ENCODE peak calls at places on chromosomes 7 and 10, in six cellular contexts. G is NAMALWA, Z is esophagus muscularis mucosa, F is MM.1S, V is SHP77 treated with DMSO at 0.1 percent for 48 hours, L is HEK293T. I is an unnamed sample.

GRCh38 chr10:34905200-34905927 is 90.3 kb upstream of the PARD3 start:
- DNase-seq in F (no peak), G (no peak), Z (no peak), L (no peak), V (no peak), I (no peak)

GRCh38 chr10:91043173-91043910 is 122.5 kb upstream of the ANKRD1 start:
- DNase-seq in Z (no peak), L (peak; percentile 32), G (peak; percentile 27), V (no peak), F (peak; percentile 18), I (no peak)

GRCh38 chr7:157564518-157565177 is 227.8 kb downstream of the DNAJB6 start:
- DNase-seq in F (no peak), V (no peak), L (no peak), Z (no peak), G (no peak), I (no peak)

GRCh38 chr10:49055231-49055850 is 60.0 kb downstream of the VSTM4 start:
- DNase-seq in V (no peak), Z (peak; percentile 29), L (no peak), F (no peak), G (no peak), I (peak; percentile 48)

GRCh38 chr10:14801693-14802092 is 27.0 kb upstream of the FAM107B start:
- DNase-seq in F (no peak), G (no peak), V (no peak), Z (no peak), L (peak; percentile 14), I (no peak)

GRCh38 chr10:113947138-113948011 is 92.9 kb downstream of the NHLRC2 start:
- DNase-seq in G (no peak), Z (no peak), F (peak; percentile 19), L (no peak), V (no peak), I (no peak)

GRCh38 chr7:1591876-1592275 is 22.0 kb upstream of the PSMG3 start:
- DNase-seq in Z (no peak), V (no peak), L (no peak), F (no peak), G (no peak), I (no peak)

GRCh38 chr7:44471850-44472249 is 18.6 kb downstream of the NUDCD3 start:
- DNase-seq in L (no peak), G (no peak), V (no peak), Z (no peak), F (no peak), I (no peak)

GRCh38 chr7:44380179-44380830 is 54.9 kb upstream of the CAMK2B start:
- DNase-seq in F (no peak), L (no peak), Z (peak; percentile 89), G (no peak), V (no peak), I (no peak)

GRCh38 chr7:20064974-20065862 is 152.0 kb downstream of the MACC1 start:
- DNase-seq in F (peak; percentile 96), V (no peak), G (peak; percentile 45), Z (no peak), L (no peak), I (no peak)

GRCh38 chr10:126705131-126705530 is 34.6 kb upstream of the C10orf90 start:
- DNase-seq in L (no peak), V (no peak), F (no peak), G (no peak), Z (peak; percentile 75), I (no peak)

GRCh38 chr7:13257661-13258060 is 570.2 kb downstream of the ARL4A start:
- DNase-seq in Z (no peak), V (no peak), G (no peak), L (no peak), F (no peak), I (no peak)

GRCh38 chr10:93208717-93209464 is 135.2 kb downstream of the CYP26A1 start:
- DNase-seq in G (no peak), F (no peak), L (no peak), Z (peak; percentile 83), V (no peak), I (no peak)

GRCh38 chr10:110006358-110007170 is 1.2 kb upstream of the ADD3 start:
- DNase-seq in F (no peak), V (no peak), G (no peak), Z (peak; percentile 93), L (no peak), I (peak; percentile 86)

GRCh38 chr7:11315687-11316258 is 342.1 kb downstream of the PHF14 start:
- DNase-seq in V (no peak), Z (peak; percentile 70), L (no peak), G (peak; percentile 85), F (no peak), I (no peak)

GRCh38 chr10:44858988-44859387 is 52.1 kb upstream of the TMEM72 start:
- DNase-seq in V (no peak), Z (no peak), F (no peak), G (no peak), L (no peak), I (no peak)

GRCh38 chr7:77351539-77352004 is 64.6 kb downstream of the GSAP start:
- DNase-seq in Z (peak; percentile 89), L (no peak), F (no peak), G (peak; percentile 47), V (no peak), I (no peak)

GRCh38 chr7:107206136-107206535 is 37.3 kb downstream of the HBP1 start:
- DNase-seq in L (no peak), F (no peak), G (no peak), Z (no peak), V (no peak), I (no peak)

GRCh38 chr10:70558871-70559810 is 43.4 kb downstream of the PRF1 start:
- DNase-seq in V (no peak), Z (no peak), L (peak; percentile 64), G (peak; percentile 50), F (no peak), I (no peak)

GRCh38 chr10:7565871-7566270 is 100.9 kb downstream of the ITIH5 start:
- DNase-seq in Z (no peak), F (no peak), L (no peak), V (no peak), G (no peak), I (no peak)

GRCh38 chr7:699260-700170 is 27.0 kb upstream of the DNAAF5 start:
- DNase-seq in F (no peak), L (no peak), Z (no peak), G (no peak), V (no peak), I (no peak)

GRCh38 chr7:921581-922333 is 32.7 kb downstream of the ADAP1 start:
- DNase-seq in L (no peak), G (no peak), Z (no peak), V (no peak), F (no peak), I (no peak)

GRCh38 chr7:140267381-140268226 is 90.8 kb upstream of the KDM7A start:
- DNase-seq in Z (no peak), V (no peak), L (no peak), F (no peak), G (no peak), I (no peak)

GRCh38 chr10:43055217-43055616 is 21.7 kb upstream of the RET start:
- DNase-seq in F (no peak), V (peak; percentile 9), L (no peak), G (no peak), Z (no peak), I (no peak)

GRCh38 chr7:10474048-10474447 is 499.6 kb upstream of the PHF14 start:
- DNase-seq in V (no peak), G (no peak), F (no peak), L (no peak), Z (no peak), I (no peak)

GRCh38 chr10:79180619-79181221 is 112.0 kb downstream of the ZMIZ1 start:
- DNase-seq in Z (no peak), V (no peak), L (no peak), G (no peak), F (no peak), I (no peak)

GRCh38 chr7:99601656-99602310 is 3.7 kb downstream of the TMEM225B start:
- DNase-seq in V (no peak), Z (peak; percentile 62), G (no peak), F (no peak), L (no peak), I (no peak)

I was measured in fibroblast of the conjunctiva.